ENCODE peak calls at places on chromosomes 12 and 14, in nine cellular contexts. X is AG08396; K is foreskin fibroblast; N is activated CD4-positive, alpha-beta T cell treated with anti-CD3 and anti-CD28 coated beads, Interleukin-2, amount 50 U/mL, for 4 hours; Y is naive B cell; E is stimulated activated CD4-positive, alpha-beta T cell treated with anti-CD3 and anti-CD28 coated beads, Interleukin-12 subunit alpha, Interleukin-12 subunit beta, amount 100 ng/mL, for 4 hours; F is activated naive CD4-positive, alpha-beta T cell treated with anti-CD3 and anti-CD28 coated beads for 36 hours; W is Ammon's horn; Q is effector memory CD4-positive, alpha-beta T cell. Z is an unnamed sample.
A peak's percentile ranks its signal among the peaks of the same experiment; 100 is the strongest.

GRCh38 chr14:76922599-76922998 is 96.4 kb downstream of the LRRC74A start:
- DNase-seq in X (no peak), K (no peak), N (no peak), Y (no peak), E (no peak), F (no peak), W (no peak), Q (no peak), Z (no peak)

GRCh38 chr12:68877583-68877982 is 55.4 kb downstream of the CPM start:
- DNase-seq in X (no peak), K (no peak), N (no peak), Y (no peak), E (no peak), F (no peak), W (no peak), Q (no peak), Z (no peak)

GRCh38 chr12:46667547-46667946 is 158.2 kb downstream of the SLC38A4 start:
- DNase-seq in X (no peak), K (no peak), N (no peak), Y (no peak), E (no peak), F (no peak), W (no peak), Q (no peak), Z (no peak)

GRCh38 chr12:27276275-27276674 is 32.2 kb downstream of the STK38L start:
- DNase-seq in X (no peak), K (no peak), N (no peak), Y (no peak), E (no peak), F (no peak), W (no peak), Q (no peak), Z (no peak)

GRCh38 chr14:82528011-82528410 is 994.4 kb upstream of the SEL1L start:
- DNase-seq in X (no peak), K (no peak), N (no peak), Y (no peak), E (no peak), F (no peak), W (peak; percentile 2), Q (no peak), Z (no peak)

GRCh38 chr14:54627325-54627717 is 60.4 kb downstream of the SAMD4A start:
- DNase-seq in X (no peak), K (no peak), N (peak; percentile 12), Y (no peak), E (no peak), F (peak; percentile 26), W (peak; percentile 39), Q (no peak), Z (no peak)

GRCh38 chr12:14843425-14843887 is at the start of gene ART4:
- DNase-seq in X (no peak), K (no peak), N (no peak), Y (no peak), E (no peak), F (no peak), W (no peak), Q (no peak), Z (no peak)

GRCh38 chr14:25055998-25056687 is 6.2 kb upstream of the STXBP6 start:
- DNase-seq in X (peak; percentile 21), K (peak; percentile 35), N (no peak), Y (no peak), E (no peak), F (no peak), W (no peak), Q (no peak), Z (no peak)

GRCh38 chr14:106276326-106277267 is 750.2 kb downstream of the TMEM121 start:
- DNase-seq in X (no peak), K (no peak), N (no peak), Y (no peak), E (no peak), F (peak; percentile 68), W (no peak), Q (no peak), Z (no peak)

GRCh38 chr14:38143170-38143569 is 64.5 kb upstream of the SSTR1 start:
- DNase-seq in X (no peak), K (peak; percentile 33), N (no peak), Y (no peak), E (no peak), F (no peak), W (no peak), Q (no peak), Z (no peak)

GRCh38 chr14:89365071-89365801 is 51.8 kb downstream of the FOXN3 start:
- DNase-seq in X (no peak), K (no peak), N (peak; percentile 39), Y (peak; percentile 80), E (peak; percentile 33), F (peak; percentile 80), W (peak; percentile 69), Q (peak; percentile 50), Z (peak; percentile 74)

GRCh38 chr12:48336564-48336963 is 14.2 kb downstream of the ZNF641 start:
- DNase-seq in X (no peak), K (no peak), N (no peak), Y (no peak), E (no peak), F (no peak), W (no peak), Q (no peak), Z (no peak)

GRCh38 chr12:66210840-66211239 is 21.8 kb downstream of the IRAK3 start:
- DNase-seq in X (no peak), K (no peak), N (no peak), Y (no peak), E (no peak), F (no peak), W (no peak), Q (no peak), Z (no peak)

GRCh38 chr14:49640540-49641417 is 5.7 kb upstream of the DNAAF2 start:
- DNase-seq in X (no peak), K (no peak), N (no peak), Y (no peak), E (no peak), F (no peak), W (no peak), Q (no peak), Z (no peak)

GRCh38 chr14:21526672-21527319 is 650 bp upstream of the SALL2 start:
- DNase-seq in X (no peak), K (no peak), N (no peak), Y (no peak), E (no peak), F (no peak), W (no peak), Q (no peak), Z (no peak)

Z was measured in CD8-positive, alpha-beta T cell.